ENCODE peak calls at places on chromosomes 6 and 20, in four cellular contexts. E, N, V and U are unnamed samples.

GRCh38 chr20:2691663-2692035 is 931 bp upstream of the EBF4 start:
- DNase-seq in V (no peak), N (no peak), E (no peak), U (no peak)

GRCh38 chr20:35192071-35192872 is 20.4 kb downstream of the PROCR start:
- DNase-seq in E (no peak), N (no peak), V (no peak), U (no peak)

GRCh38 chr20:59939879-59940128 is 301 bp downstream of the PPP1R3D start:
- DNase-seq in V (no peak), N (no peak), E (peak; percentile 40), U (no peak)

GRCh38 chr6:55040102-55040848 is 134.0 kb upstream of the HCRTR2 start:
- DNase-seq in N (no peak), V (no peak), E (no peak), U (no peak)

GRCh38 chr6:35044771-35045275 is 96.3 kb downstream of the TCP11 start:
- DNase-seq in N (no peak), V (no peak), E (no peak), U (no peak)

GRCh38 chr6:72032056-72032455 is 145.7 kb downstream of the RIMS1 start:
- DNase-seq in N (no peak), V (no peak), E (no peak), U (no peak)

GRCh38 chr20:44832724-44833123 is 22.4 kb upstream of the RIMS4 start:
- DNase-seq in V (no peak), E (no peak), N (no peak), U (no peak)

GRCh38 chr6:74570044-74570443 is 635.8 kb downstream of the COL12A1 start:
- DNase-seq in E (no peak), V (no peak), N (no peak), U (no peak)

GRCh38 chr6:117530467-117531242 is 48.2 kb downstream of the DCBLD1 start:
- DNase-seq in V (no peak), N (no peak), E (no peak), U (no peak)

GRCh38 chr20:21623074-21623780 is 82.2 kb upstream of the PAX1 start:
- DNase-seq in E (no peak), V (no peak), N (no peak), U (no peak)

GRCh38 chr6:21808045-21808470 is 214.5 kb downstream of the SOX4 start:
- DNase-seq in E (no peak), N (no peak), V (no peak), U (no peak)

GRCh38 chr6:56690519-56691200 is 48.0 kb upstream of the DST start:
- DNase-seq in E (no peak), N (no peak), V (no peak), U (peak; percentile 76)

GRCh38 chr6:19433101-19433500 is 404.1 kb upstream of the ID4 start:
- DNase-seq in V (no peak), N (no peak), E (no peak), U (no peak)

GRCh38 chr20:57651977-57652864 is 32.0 kb upstream of the ZBP1 start:
- DNase-seq in N (no peak), E (no peak), V (no peak), U (no peak)

GRCh38 chr20:4897600-4897999 is 103.7 kb downstream of the SLC23A2 start:
- DNase-seq in V (no peak), N (no peak), E (no peak), U (no peak)

GRCh38 chr6:111322145-111322544 is 160.9 kb downstream of the REV3L start:
- DNase-seq in N (no peak), E (no peak), V (no peak), U (no peak)

GRCh38 chr20:62717933-62718332 is 9.3 kb downstream of the NTSR1 start:
- DNase-seq in N (no peak), V (peak; percentile 45), E (no peak), U (no peak)

GRCh38 chr20:62715201-62715600 is 6.6 kb downstream of the NTSR1 start:
- DNase-seq in V (no peak), N (no peak), E (no peak), U (no peak)

GRCh38 chr20:62714799-62715198 is 6.2 kb downstream of the NTSR1 start:
- DNase-seq in N (no peak), E (no peak), V (no peak), U (no peak)

GRCh38 chr20:62716941-62717310 is 8.3 kb downstream of the NTSR1 start:
- DNase-seq in E (no peak), V (no peak), N (no peak), U (no peak)

DNA sequence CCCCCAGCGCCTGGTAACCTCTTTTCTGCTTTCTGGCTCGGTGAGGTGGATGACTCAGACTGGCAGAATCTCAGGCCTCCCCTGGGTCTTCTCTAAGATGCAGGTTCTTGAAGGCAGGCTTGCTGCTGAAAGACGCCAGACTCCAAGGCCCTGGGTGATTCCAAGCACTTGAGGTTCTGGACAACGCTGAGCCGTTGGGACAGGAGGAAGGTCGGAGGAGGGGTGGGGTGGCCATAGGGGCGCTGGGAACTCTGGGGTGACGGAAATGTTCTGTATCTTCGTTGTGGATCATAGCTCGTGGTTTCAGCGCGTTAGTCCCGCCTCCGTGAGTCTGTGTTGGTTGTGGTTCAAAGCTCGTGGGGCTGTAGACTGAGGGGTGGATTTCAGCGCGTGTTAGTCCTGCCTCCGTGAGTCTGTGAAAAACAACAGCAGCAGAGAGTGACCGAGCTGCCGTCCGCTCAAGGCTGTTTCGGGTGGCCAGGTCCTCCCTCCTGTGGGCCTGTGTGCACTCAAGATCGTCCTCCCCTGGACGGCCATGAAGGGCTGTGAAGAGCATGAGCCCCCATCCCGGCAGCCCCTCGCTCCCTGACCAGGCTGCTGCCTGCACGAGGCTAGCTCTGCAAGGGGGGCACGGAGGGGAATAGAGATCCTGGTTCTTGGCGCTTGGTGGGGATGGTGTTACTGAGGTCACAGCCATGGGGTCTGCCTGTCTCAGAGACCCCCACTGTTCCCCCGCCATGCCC is 7.7 kb downstream of the NTSR1 start:
- DNase-seq in N (no peak), E (no peak), V (no peak), U (no peak)
- TF ChIP-seq ETV6 in N (no peak), E (no peak), V (no peak), U (no peak)

GRCh38 chr6:155303361-155303870 is 10.9 kb downstream of the TFB1M start:
- DNase-seq in V (no peak), N (no peak), E (no peak), U (no peak)
- TF ChIP-seq ETV6 in V (no peak), N (no peak), E (no peak), U (no peak)

GRCh38 chr6:150273457-150274309 is 95.1 kb upstream of the IYD start:
- DNase-seq in E (no peak), N (no peak), V (no peak), U (no peak)
- TF ChIP-seq ETV6 in E (no peak), N (no peak), V (no peak), U (no peak)

DNA sequence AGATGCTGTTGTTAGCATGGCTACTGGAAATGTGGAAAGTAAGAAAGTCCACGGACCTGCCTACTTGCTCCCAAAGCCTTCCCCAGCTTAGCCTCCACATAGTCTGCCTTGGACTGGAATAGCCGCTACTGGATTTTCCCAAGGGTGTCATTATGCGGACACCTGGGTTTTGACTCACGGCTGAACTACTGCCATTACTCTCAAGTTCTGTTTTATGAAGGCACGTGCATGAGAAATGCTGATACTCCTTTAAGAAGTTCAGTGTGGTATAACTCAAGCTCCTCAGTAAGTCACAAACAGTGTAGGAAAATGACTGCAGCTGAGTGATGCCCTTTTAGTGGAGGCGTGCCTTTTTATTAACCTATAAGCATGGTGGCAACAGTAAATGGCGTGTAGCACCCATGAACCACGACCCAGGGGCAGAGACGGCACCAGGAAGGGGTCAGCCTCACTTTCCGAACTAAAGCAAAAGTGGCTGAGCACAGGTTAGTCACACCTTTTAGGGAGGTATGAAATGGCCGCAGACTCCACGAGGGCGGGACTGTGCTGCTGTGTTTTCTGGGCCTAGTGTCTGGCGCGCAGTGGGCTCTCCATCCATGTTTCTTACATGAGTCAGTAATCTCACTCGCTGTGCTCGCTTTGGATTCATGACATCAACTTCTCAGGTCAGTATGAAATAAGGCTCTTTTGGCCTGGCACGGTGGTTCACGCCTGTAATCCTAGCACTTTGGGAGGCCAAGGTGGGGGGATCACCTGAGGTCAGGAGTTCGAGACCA is 23.9 kb downstream of the PSMG4 start:
- DNase-seq in N (no peak), E (peak; percentile 3), V (no peak), U (no peak)
- TF ChIP-seq ETV6 in N (no peak), E (no peak), V (no peak), U (no peak)

GRCh38 chr20:37902504-37903313 is at the start of gene VSTM2L:
- DNase-seq in N (no peak), E (peak; percentile 55), V (peak; percentile 46), U (no peak)
- TF ChIP-seq ETV6 in N (no peak), E (no peak), V (no peak), U (no peak)

GRCh38 chr6:141677598-141678211 is 455.0 kb upstream of the GJE1 start:
- DNase-seq in E (no peak), V (no peak), N (no peak), U (peak; percentile 43)
- TF ChIP-seq ETV6 in E (no peak), V (no peak), N (no peak), U (no peak)

DNA sequence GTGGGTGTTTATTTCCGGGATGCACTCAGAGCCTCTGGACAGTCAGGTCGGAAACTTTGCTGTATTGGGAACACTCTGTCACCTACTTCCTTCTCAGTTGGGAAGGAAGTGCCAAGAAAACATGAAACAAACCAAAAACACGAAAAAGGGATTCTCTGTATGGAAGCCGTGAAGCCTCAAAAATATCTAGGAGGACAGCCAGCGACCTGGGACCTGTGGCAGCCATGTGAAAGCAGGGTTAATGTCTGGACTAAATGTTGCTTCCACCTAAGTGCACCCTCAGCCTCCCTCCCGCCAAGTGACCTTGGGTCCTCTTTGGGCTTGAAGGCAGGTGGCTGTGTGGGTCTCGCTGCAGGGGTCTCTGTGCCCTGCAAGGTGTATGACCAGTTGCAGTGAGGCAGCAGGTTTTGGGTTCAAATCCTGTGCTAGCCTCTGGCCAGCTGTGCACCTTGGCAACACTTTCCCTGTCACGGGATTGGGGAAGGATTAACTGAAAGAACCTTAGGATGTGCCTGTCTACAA is 846 bp downstream of the MAVS start:
- DNase-seq in N (no peak), V (no peak), E (no peak), U (no peak)
- TF ChIP-seq ETV6 in N (peak; percentile 8), V (no peak), E (no peak), U (no peak)

GRCh38 chr6:42195415-42195814 is 659 bp upstream of the GUCA1B start:
- DNase-seq in N (no peak), V (no peak), E (no peak), U (no peak)

GRCh38 chr6:42199106-42199981 is 4.6 kb upstream of the GUCA1B start:
- DNase-seq in N (no peak), E (no peak), V (peak; percentile 77), U (peak; percentile 22)

GRCh38 chr6:42200035-42200434 is 5.3 kb upstream of the GUCA1B start:
- DNase-seq in V (no peak), N (no peak), E (no peak), U (peak; percentile 78)

GRCh38 chr6:42201382-42201781 is 6.6 kb upstream of the GUCA1B start:
- DNase-seq in E (no peak), V (no peak), N (no peak), U (no peak)

GRCh38 chr6:42197574-42198362 is 3.0 kb upstream of the GUCA1B start:
- DNase-seq in V (peak; percentile 89), E (no peak), N (no peak), U (peak; percentile 81)
- TF ChIP-seq ETV6 in V (peak; percentile 80), E (no peak), N (no peak), U (no peak)